ENCODE peak calls at places on chromosomes 12 and 14, in ten cellular contexts. W is heart right ventricle, J is body of pancreas, M is aorta, K is psoas muscle, X is pancreas, A is uterus, Q is right lobe of liver, B is Panc1, L is mucosa of descending colon. D is an unnamed sample. For H3K4me1, the result is how much of the 10 kb centered on the place peaks cover.

GRCh38 chr12:57479376-57480115 is at the start of gene ARHGAP9:
- DNase-seq in W (no peak), J (no peak), M (peak), K (no peak), X (no peak), A (no peak), Q (no peak), B (no peak), L (no peak), D (no peak)

GRCh38 chr14:56730468-56731145 is 79.7 kb downstream of the OTX2 start:
- DNase-seq in W (no peak), J (no peak), M (no peak), K (no peak), X (no peak), A (no peak), Q (no peak), B (no peak), L (no peak), D (no peak)

GRCh38 chr12:66011731-66012130 is 118.8 kb downstream of the LLPH start:
- DNase-seq in W (no peak), J (no peak), M (no peak), K (no peak), X (no peak), A (no peak), Q (no peak), B (no peak), L (no peak), D (no peak)

GRCh38 chr12:6215120-6215807 is 15.1 kb downstream of the CD9 start:
- DNase-seq in W (no peak), J (no peak), M (no peak), K (no peak), X (no peak), A (no peak), Q (no peak), B (no peak), L (no peak), D (no peak)

GRCh38 chr14:32934891-32935633 is 3.6 kb upstream of the NPAS3 start:
- DNase-seq in W (no peak), J (no peak), M (no peak), K (no peak), X (no peak), A (peak), Q (peak), B (no peak), L (no peak), D (no peak)

GRCh38 chr12:33670284-33670683 is 230.7 kb upstream of the SYT10 start:
- DNase-seq in W (no peak), J (no peak), M (no peak), K (no peak), X (no peak), A (no peak), Q (no peak), B (no peak), L (no peak), D (no peak)

GRCh38 chr14:50027797-50028196 is 88.6 kb downstream of the VCPKMT start:
- DNase-seq in W (no peak), J (no peak), M (no peak), K (no peak), X (no peak), A (no peak), Q (no peak), B (no peak), L (no peak), D (no peak)

GRCh38 chr12:21169878-21170472 is 39.0 kb downstream of the SLCO1B1 start:
- DNase-seq in W (no peak), J (peak), M (no peak), K (no peak), X (peak), A (no peak), Q (no peak), B (peak), L (no peak), D (no peak)

GRCh38 chr14:20905661-20906060 is 14.5 kb downstream of the RNASE3 start:
- DNase-seq in W (no peak), J (no peak), M (no peak), K (no peak), X (no peak), A (no peak), Q (no peak), B (no peak), L (no peak), D (no peak)

GRCh38 chr14:103511022-103511693 is 11.5 kb downstream of the CKB start:
- DNase-seq in W (no peak), J (no peak), M (no peak), K (no peak), X (peak), A (no peak), Q (no peak), B (no peak), L (no peak), D (no peak)

GRCh38 chr12:7642876-7643309 is 22.8 kb downstream of the APOBEC1 start:
- DNase-seq in W (no peak), J (no peak), M (no peak), K (no peak), X (no peak), A (no peak), Q (no peak), B (no peak), L (no peak), D (no peak)

GRCh38 chr12:129136694-129137325 is 283.5 kb downstream of the GLT1D1 start:
- DNase-seq in W (no peak), J (no peak), M (no peak), K (no peak), X (no peak), A (no peak), Q (no peak), B (no peak), L (no peak), D (no peak)

GRCh38 chr12:107515446-107515958 is 170.1 kb upstream of the PWP1 start:
- DNase-seq in W (no peak), J (peak), M (no peak), K (peak), X (no peak), A (no peak), Q (no peak), B (no peak), L (no peak), D (peak)

GRCh38 chr12:114401346-114402320 is 4.3 kb downstream of the TBX5 start:
- DNase-seq in W (no peak), J (no peak), M (no peak), K (no peak), X (no peak), A (no peak), Q (no peak), B (no peak), L (no peak), D (no peak)

GRCh38 chr14:85313801-85314207 is 216.1 kb upstream of the FLRT2 start:
- DNase-seq in W (no peak), J (no peak), M (no peak), K (no peak), X (no peak), A (no peak), Q (no peak), B (no peak), L (no peak), D (no peak)

DNA sequence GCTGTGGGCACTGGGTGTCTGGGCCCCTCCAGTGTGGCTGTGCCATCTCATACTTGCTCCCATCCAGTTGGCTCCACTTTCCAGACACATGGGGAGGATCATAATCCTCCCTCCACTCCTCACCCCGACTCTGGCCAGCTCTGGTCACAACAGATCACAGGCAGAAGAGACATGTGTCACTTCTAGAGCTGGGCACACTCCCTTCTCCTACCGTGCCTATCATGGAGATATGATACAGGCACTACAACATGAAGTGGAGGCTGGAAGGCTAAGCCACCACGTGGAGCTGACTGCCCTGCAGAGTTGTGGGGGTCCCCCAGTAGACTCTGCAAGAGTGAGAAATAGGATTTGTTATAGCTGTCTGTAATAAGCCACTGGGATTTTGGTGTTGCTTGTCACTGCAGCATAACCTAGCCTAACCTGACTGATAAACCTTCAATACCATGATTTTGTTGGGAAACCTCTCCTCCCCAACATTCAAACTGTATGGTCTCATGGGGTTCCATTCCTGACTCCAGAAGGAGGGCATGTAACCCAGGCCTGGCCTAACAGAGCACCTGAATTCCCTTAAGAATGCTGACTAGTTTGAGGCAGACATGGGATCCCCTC is 20.0 kb downstream of the NT5DC3 start:
- DNase-seq in W (no peak), J (no peak), M (no peak), K (no peak), X (no peak), A (no peak), Q (no peak), B (no peak), L (no peak), D (no peak)
- H3K4me1 ChIP-seq in W (under half), J (under half), M (under half), K (under half), X (under half), A (under half), Q (under half), B (under half), L (under half), D (under half)

DNA sequence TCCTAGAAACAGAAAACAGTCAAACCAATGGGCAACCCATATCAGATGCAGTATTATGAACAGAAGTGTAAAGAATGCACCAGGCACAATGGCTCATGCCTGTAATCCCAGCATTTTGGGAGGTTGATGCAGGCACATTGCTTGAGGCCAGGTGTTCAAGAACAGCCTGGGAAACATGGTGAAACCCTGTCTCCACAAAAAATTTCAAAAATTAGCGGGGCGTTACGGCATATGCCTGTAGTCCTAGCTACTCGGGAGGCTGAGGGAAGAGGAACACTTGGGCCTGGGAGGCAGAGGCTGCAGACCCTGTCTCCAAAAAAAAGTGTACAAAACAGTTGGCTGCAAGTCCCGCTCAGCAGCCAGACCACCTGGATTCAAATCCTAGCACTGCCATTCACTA is 4.9 kb downstream of the PXN start:
- DNase-seq in W (no peak), J (no peak), M (no peak), K (no peak), X (no peak), A (no peak), Q (no peak), B (no peak), L (no peak), D (no peak)
- H3K4me1 ChIP-seq in W (half or more), J (half or more), M (under half), K (half or more), X (under half), A (under half), Q (under half), B (half or more), L (under half), D (half or more)

DNA sequence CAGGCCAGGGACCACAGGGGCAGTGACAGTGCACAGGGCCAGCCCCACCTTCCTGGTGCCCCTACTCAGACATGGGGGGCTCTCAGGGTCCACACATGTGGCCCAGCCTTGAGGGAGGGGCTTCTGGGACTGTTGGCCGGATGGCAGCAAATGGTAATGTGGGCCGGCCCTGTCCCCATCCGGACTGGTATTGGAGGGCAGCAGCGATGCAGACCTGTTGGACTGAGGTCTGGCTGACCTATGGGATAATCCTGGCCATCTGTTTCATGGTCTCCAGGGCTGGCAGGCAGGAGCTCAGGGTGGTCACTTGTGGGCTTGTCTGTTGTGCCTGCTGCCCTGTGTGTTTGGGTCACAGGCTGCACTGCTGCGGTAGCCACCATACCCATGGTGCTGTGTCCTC is 387.5 kb downstream of the TMEM121 start:
- DNase-seq in W (peak), J (no peak), M (peak), K (peak), X (peak), A (no peak), Q (no peak), B (no peak), L (peak), D (no peak)
- H3K4me1 ChIP-seq in W (under half), J (under half), M (under half), K (under half), X (under half), A (under half), Q (under half), B (under half), L (under half), D (under half)

GRCh38 chr14:72549848-72550247 is 344.1 kb downstream of the DPF3 start:
- DNase-seq in W (no peak), J (no peak), M (no peak), K (no peak), X (no peak), A (no peak), Q (no peak), B (no peak), L (no peak), D (no peak)

GRCh38 chr14:72546359-72547035 is 347.4 kb downstream of the DPF3 start:
- DNase-seq in W (no peak), J (no peak), M (no peak), K (no peak), X (no peak), A (no peak), Q (no peak), B (no peak), L (no peak), D (no peak)

GRCh38 chr14:72549026-72549425 is 344.9 kb downstream of the DPF3 start:
- DNase-seq in W (no peak), J (no peak), M (no peak), K (no peak), X (no peak), A (no peak), Q (no peak), B (no peak), L (no peak), D (no peak)

GRCh38 chr14:72545411-72546311 is 348.2 kb downstream of the DPF3 start:
- DNase-seq in W (no peak), J (no peak), M (peak), K (no peak), X (no peak), A (no peak), Q (peak), B (no peak), L (no peak), D (no peak)

DNA sequence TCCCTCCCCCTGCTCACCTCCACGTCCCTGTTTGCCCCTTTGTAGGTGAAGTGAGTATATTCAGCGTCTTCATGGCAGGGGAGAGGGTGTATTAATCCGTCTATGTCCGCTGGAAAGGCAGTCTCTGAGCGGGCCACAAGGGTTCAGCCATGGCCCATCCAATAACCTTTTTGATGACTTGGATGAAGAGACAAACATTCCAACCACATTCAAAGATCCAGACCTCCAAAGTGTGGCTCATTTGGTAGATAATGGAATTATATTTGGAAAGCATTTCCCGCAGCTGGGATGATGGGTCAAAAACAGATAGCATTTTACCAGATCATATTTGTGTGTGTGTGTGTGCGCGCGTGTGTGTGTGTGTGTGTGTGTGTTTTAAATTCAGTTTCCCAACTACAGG is 345.9 kb downstream of the DPF3 start:
- DNase-seq in W (no peak), J (no peak), M (peak), K (no peak), X (no peak), A (no peak), Q (no peak), B (no peak), L (no peak), D (no peak)
- H3K4me1 ChIP-seq in W (under half), J (under half), M (under half), K (under half), X (under half), A (under half), Q (under half), B (under half), L (under half), D (under half)